ENCODE peak calls at places on chromosomes 3 and 15, in ten cellular contexts. M is aorta; R is CD8-positive, alpha-beta memory T cell; H is fibroblast of lung; G is SJSA1; C is neural progenitor cell; O is tibial nerve; Q is heart left ventricle; B is Peyer's patch; Z is upper lobe of right lung. S is an unnamed sample.

GRCh38 chr3:17759901-17760300 is 17.5 kb upstream of the TBC1D5 start:
- DNase-seq in M (no peak), R (no peak), H (peak; percentile 23), G (no peak), C (no peak), O (no peak), Q (no peak), B (no peak), Z (no peak), S (no peak)

GRCh38 chr15:79017953-79018352 is 72.6 kb downstream of the RASGRF1 start:
- DNase-seq in M (peak; percentile 10), R (no peak), H (no peak), G (no peak), C (no peak), O (no peak), Q (no peak), B (peak; percentile 25), Z (no peak), S (no peak)

GRCh38 chr3:17055374-17056276 is 170.9 kb downstream of the PLCL2 start:
- DNase-seq in M (no peak), R (no peak), H (peak; percentile 41), G (no peak), C (no peak), O (no peak), Q (no peak), B (no peak), Z (no peak), S (no peak)

GRCh38 chr15:83565553-83566159 is 88.3 kb upstream of the ADAMTSL3 start:
- DNase-seq in M (no peak), R (no peak), H (peak; percentile 16), G (no peak), C (peak; percentile 81), O (peak; percentile 30), Q (no peak), B (no peak), Z (no peak), S (no peak)

GRCh38 chr3:31116651-31117050 is 222.2 kb upstream of the GADL1 start:
- DNase-seq in M (no peak), R (no peak), H (peak; percentile 75), G (no peak), C (no peak), O (no peak), Q (no peak), B (no peak), Z (no peak), S (no peak)

GRCh38 chr3:20225769-20226168 is 39.8 kb upstream of the SGO1 start:
- DNase-seq in M (no peak), R (no peak), H (peak; percentile 22), G (no peak), C (peak; percentile 75), O (no peak), Q (no peak), B (no peak), Z (no peak), S (no peak)

GRCh38 chr3:47482411-47482810 is 6.7 kb upstream of the SCAP start:
- DNase-seq in M (no peak), R (no peak), H (no peak), G (no peak), C (peak; percentile 23), O (no peak), Q (no peak), B (no peak), Z (no peak), S (no peak)

GRCh38 chr3:46878796-46879436 is 1.4 kb downstream of the PTH1R start:
- DNase-seq in M (no peak), R (no peak), H (no peak), G (no peak), C (peak; percentile 84), O (no peak), Q (no peak), B (no peak), Z (no peak), S (no peak)

GRCh38 chr3:149909923-149910322 is 60.8 kb downstream of the PFN2 start:
- DNase-seq in M (no peak), R (no peak), H (no peak), G (no peak), C (no peak), O (no peak), Q (no peak), B (no peak), Z (no peak), S (no peak)

GRCh38 chr15:28114721-28115622 is 15.9 kb upstream of the OCA2 start:
- DNase-seq in M (no peak), R (no peak), H (peak; percentile 48), G (no peak), C (no peak), O (no peak), Q (peak; percentile 2), B (no peak), Z (peak; percentile 51), S (no peak)

GRCh38 chr3:194806991-194807685 is 121.5 kb downstream of the FAM43A start:
- DNase-seq in M (no peak), R (no peak), H (peak; percentile 24), G (no peak), C (no peak), O (no peak), Q (no peak), B (no peak), Z (no peak), S (no peak)

DNA sequence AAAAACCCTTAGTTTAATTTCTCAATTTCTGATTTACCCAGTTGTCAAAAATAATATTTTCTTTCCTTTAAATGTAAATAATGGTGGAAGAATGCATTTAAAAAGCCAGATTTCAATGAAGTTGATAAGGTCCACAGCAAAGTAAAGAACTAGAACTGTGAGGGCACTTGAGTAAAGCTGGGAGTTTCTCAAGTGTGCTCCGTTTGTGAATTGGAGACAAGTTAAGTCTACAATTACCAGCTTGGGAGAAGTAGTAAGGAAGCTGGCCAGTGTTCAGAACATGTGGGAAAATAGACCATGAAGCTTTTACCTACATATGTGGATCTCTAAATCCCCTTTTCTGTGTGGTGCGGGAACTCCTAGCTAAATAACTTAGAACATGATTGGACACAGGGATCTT is 239.4 kb downstream of the OXSM start:
- DNase-seq in M (no peak), R (no peak), H (no peak), G (no peak), C (no peak), O (no peak), Q (no peak), B (no peak), Z (no peak), S (no peak)
- H3K9me3 ChIP-seq in M (peaks cover 3% of the 10 kb centered on the region), R (no peaks in the 10 kb centered on the region), H (no peaks in the 10 kb centered on the region), G (no peaks in the 10 kb centered on the region), C (no peaks in the 10 kb centered on the region), O (peaks cover 10% of the 10 kb centered on the region), Q (no peaks in the 10 kb centered on the region), B (no peaks in the 10 kb centered on the region), Z (no peaks in the 10 kb centered on the region), S (no peaks in the 10 kb centered on the region)

DNA sequence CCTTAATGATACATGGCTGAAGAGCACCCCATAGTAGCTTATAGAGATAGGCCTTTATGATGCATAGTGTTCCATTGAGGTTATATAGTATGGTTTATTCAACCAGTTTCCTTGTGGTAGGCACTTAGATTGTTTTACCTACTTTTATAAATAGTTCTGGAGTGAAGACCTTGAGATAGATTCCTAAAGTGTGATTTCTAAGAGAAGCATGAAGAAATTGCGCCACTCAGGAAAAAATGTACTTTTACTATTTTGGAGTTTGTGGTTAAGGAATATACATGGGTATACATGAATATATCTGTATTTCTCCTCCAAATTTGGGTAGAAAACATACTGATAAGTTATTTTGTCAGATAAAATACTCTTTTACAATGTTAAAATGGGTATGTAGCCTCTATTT is 70.5 kb downstream of the CHD2 start:
- DNase-seq in M (no peak), R (no peak), H (peak; percentile 17), G (no peak), C (no peak), O (no peak), Q (no peak), B (no peak), Z (no peak), S (no peak)
- H3K36me3 ChIP-seq in M (peaks cover 10% of the 10 kb centered on the region), R (peaks cover 67% of the 10 kb centered on the region), H (peaks cover 16% of the 10 kb centered on the region), G (peaks cover 94% of the 10 kb centered on the region), C (peaks cover 54% of the 10 kb centered on the region), O (peaks cover 45% of the 10 kb centered on the region), Q (peaks cover 96% of the 10 kb centered on the region), B (no peaks in the 10 kb centered on the region), Z (peaks cover 97% of the 10 kb centered on the region), S (peaks cover 58% of the 10 kb centered on the region)

DNA sequence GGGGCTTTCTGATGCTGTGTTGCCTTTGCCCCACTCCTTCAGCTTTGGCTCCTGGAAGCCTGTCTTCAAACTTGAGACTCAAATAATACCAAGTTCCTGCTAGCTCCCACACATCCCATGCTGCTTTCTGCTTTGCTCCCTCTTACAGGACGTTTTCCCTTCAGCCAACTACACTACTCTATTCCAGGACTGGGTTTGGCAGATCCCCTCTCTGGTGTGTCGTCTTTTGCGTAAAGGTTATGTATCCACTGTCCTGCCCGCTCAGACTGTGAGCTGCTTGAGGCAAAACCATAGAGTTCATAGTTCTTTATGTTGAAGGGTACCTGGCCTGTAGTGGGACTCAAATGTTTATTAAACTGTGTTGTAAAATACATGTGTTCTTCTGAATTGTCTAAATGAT is 25.4 kb downstream of the PPP2R3A start:
- DNase-seq in M (no peak), R (no peak), H (no peak), G (no peak), C (no peak), O (no peak), Q (no peak), B (no peak), Z (no peak), S (no peak)
- H3K27ac ChIP-seq in M (peak overlapping the region; percentile 95), R (no peak overlapping the region), H (peak overlapping the region; percentile 60), G (peak overlapping the region; percentile 83), C (no peak overlapping the region), O (no peak overlapping the region), Q (no peak overlapping the region), B (no peak overlapping the region), Z (no peak overlapping the region), S (no peak overlapping the region)

GRCh38 chr3:110944782-110945181 is 126.8 kb upstream of the NECTIN3 start:
- DNase-seq in M (no peak), R (no peak), H (no peak), G (no peak), C (no peak), O (no peak), Q (no peak), B (no peak), Z (no peak), S (no peak)

GRCh38 chr3:110946810-110947209 is 124.8 kb upstream of the NECTIN3 start:
- DNase-seq in M (no peak), R (no peak), H (no peak), G (no peak), C (no peak), O (no peak), Q (no peak), B (no peak), Z (no peak), S (no peak)
- H3K9me3 ChIP-seq in M (peaks cover 18% of the 10 kb centered on the region), R (no peaks in the 10 kb centered on the region), H (no peaks in the 10 kb centered on the region), G (peaks cover 2% of the 10 kb centered on the region), C (no peaks in the 10 kb centered on the region), O (peaks cover 87% of the 10 kb centered on the region), Q (no peaks in the 10 kb centered on the region), B (no peaks in the 10 kb centered on the region), Z (peaks cover 12% of the 10 kb centered on the region), S (peaks cover 4% of the 10 kb centered on the region)